ENCODE peak calls at places on chromosome 21, in four cellular contexts. M is MM.1S, D is neural progenitor cell, J is PC-3. A is an unnamed sample. For H3F3A, the result is how much of the 10 kb centered on the place peaks cover.

GRCh38 chr21:45938811-45939520 is 42.6 kb upstream of the COL6A1 start:
- DNase-seq in D (no peak), M (no peak), J (no peak), A (no peak)

GRCh38 chr21:28089599-28090421 is 902.9 kb downstream of the LTN1 start:
- DNase-seq in D (peak), M (no peak), J (peak), A (no peak)

GRCh38 chr21:15071012-15071411 is 6.2 kb upstream of the NRIP1 start:
- DNase-seq in D (no peak), J (no peak), M (no peak), A (no peak)

GRCh38 chr21:17159697-17160096 is 353.1 kb upstream of the CXADR start:
- DNase-seq in D (no peak), J (no peak), M (peak), A (no peak)

GRCh38 chr21:28256420-28256831 is 736.3 kb downstream of the LTN1 start:
- DNase-seq in J (no peak), M (no peak), D (no peak), A (peak)

GRCh38 chr21:26079376-26079775 is 91.2 kb downstream of the APP start:
- DNase-seq in M (no peak), D (no peak), J (peak), A (peak)

GRCh38 chr21:16081304-16081703 is 351.5 kb downstream of the USP25 start:
- DNase-seq in D (no peak), J (no peak), M (no peak), A (no peak)

GRCh38 chr21:25456672-25457071 is 150.6 kb downstream of the MRPL39 start:
- DNase-seq in M (no peak), D (no peak), J (peak), A (no peak)

GRCh38 chr21:32332463-32332951 is 33.9 kb downstream of the MRAP start:
- DNase-seq in J (no peak), M (no peak), D (no peak), A (no peak)

GRCh38 chr21:14900058-14900457 is 164.7 kb downstream of the NRIP1 start:
- DNase-seq in J (peak), D (no peak), M (no peak), A (peak)

GRCh38 chr21:46000182-46000730 is 18.7 kb downstream of the COL6A1 start:
- DNase-seq in J (no peak), M (no peak), D (no peak), A (no peak)

GRCh38 chr21:14273736-14274538 is 58.0 kb downstream of the RBM11 start:
- DNase-seq in J (no peak), M (no peak), D (peak), A (no peak)

GRCh38 chr21:29297483-29298347 is 1.0 kb upstream of the BACH1 start:
- DNase-seq in M (no peak), J (no peak), D (no peak), A (no peak)

GRCh38 chr21:32921632-32922230 is 104.0 kb upstream of the OLIG2 start:
- DNase-seq in J (peak), M (peak), D (peak), A (peak)

GRCh38 chr21:46001821-46002681 is 20.5 kb downstream of the COL6A1 start:
- DNase-seq in M (no peak), J (no peak), D (no peak), A (peak)

GRCh38 chr21:31299291-31300147 is 44.5 kb downstream of the TIAM1 start:
- DNase-seq in D (no peak), M (no peak), J (no peak), A (no peak)

GRCh38 chr21:45695086-45695485 is 51.6 kb downstream of the PCBP3 start:
- DNase-seq in D (peak), M (no peak), J (no peak), A (no peak)

GRCh38 chr21:32907521-32907920 is 118.2 kb upstream of the OLIG2 start:
- DNase-seq in D (no peak), M (no peak), J (no peak), A (no peak)

GRCh38 chr21:45997495-45998275 is 16.1 kb downstream of the COL6A1 start:
- DNase-seq in J (no peak), M (no peak), D (no peak), A (no peak)

GRCh38 chr21:31554511-31555022 is 104.9 kb upstream of the SOD1 start:
- DNase-seq in D (peak), M (peak), J (peak), A (peak)

GRCh38 chr21:35084869-35085268 is 35.8 kb upstream of the RUNX1 start:
- DNase-seq in M (no peak), D (no peak), J (peak), A (peak)

GRCh38 chr21:31557421-31557955 is 102.0 kb upstream of the SOD1 start:
- DNase-seq in J (no peak), D (peak), M (peak), A (no peak)

GRCh38 chr21:24045775-24046215 is 1561.5 kb downstream of the MRPL39 start:
- DNase-seq in J (peak), D (peak), M (peak), A (peak)

GRCh38 chr21:16454371-16454770 is 724.6 kb downstream of the USP25 start:
- DNase-seq in M (peak), J (no peak), D (no peak), A (peak)

GRCh38 chr21:35525443-35525842 is 476.3 kb upstream of the RUNX1 start:
- DNase-seq in M (no peak), J (peak), D (no peak), A (peak)

GRCh38 chr21:16058896-16059295 is 329.1 kb downstream of the USP25 start:
- DNase-seq in J (peak), D (no peak), M (no peak), A (peak)

DNA sequence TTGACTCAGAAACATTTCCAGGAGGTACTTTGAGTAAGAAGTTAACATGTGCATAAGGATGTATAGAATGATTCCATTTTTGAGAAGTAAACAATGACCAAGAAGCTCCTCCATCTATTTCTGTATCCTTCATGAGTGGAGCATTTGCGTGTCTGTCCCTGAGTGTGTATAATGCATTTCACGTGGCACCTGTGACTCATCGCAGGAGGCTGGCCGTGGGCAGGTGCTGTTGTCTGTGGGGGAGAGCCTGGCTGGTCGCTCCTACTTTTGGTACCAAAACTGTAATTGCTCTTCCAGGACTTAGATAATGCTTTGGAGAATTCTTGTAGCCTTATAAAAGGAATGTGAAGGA is 16.5 kb downstream of the SLC37A1 start:
- DNase-seq in D (no peak), M (no peak), J (no peak), A (no peak)
- H3F3A ChIP-seq in D (under half), M (under half), J (under half), A (under half)

GRCh38 chr21:44599264-44600029 is 950 bp upstream of the KRTAP10-7 start:
- DNase-seq in J (no peak), M (no peak), D (no peak), A (no peak)

GRCh38 chr21:44602474-44602871 is 2.1 kb downstream of the KRTAP10-7 start:
- DNase-seq in M (no peak), D (no peak), J (no peak), A (no peak)

GRCh38 chr21:44603109-44603875 is 2.9 kb downstream of the KRTAP10-7 start:
- DNase-seq in J (no peak), D (no peak), M (no peak), A (no peak)

GRCh38 chr21:44603911-44604310 is 3.5 kb downstream of the KRTAP10-7 start:
- DNase-seq in D (no peak), J (no peak), M (no peak), A (no peak)

GRCh38 chr21:44601596-44602473 is 1.4 kb downstream of the KRTAP10-7 start:
- DNase-seq in D (no peak), J (no peak), M (no peak), A (no peak)
- TF ChIP-seq EZH2 in D (no peak), J (no peak), M (no peak), A (no peak)

GRCh38 chr21:38503588-38503987 is 5.3 kb upstream of the ERG start:
- DNase-seq in D (no peak), J (no peak), M (no peak), A (peak)
- H3K9ac ChIP-seq in D (no peak), J (no peak), M (no peak), A (no peak)

DNA sequence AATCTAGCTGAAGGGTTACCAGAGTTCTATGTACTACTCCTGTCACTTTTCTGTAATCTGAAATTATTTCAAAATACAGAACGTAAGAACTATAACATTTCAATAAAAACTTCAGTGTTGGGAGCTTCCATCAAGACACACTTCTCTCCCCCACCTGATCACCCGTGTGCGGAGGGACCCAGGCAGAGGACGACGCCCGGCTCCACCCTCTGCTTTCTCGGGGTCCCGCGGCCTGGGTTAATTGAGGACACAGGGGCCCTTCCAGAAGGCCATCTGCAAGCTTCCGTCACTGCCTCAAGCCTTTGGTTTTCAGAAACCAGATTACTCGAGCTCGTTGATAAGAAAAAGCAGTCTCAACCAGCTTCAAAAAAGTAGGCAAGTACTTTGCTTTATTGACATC is 27.8 kb downstream of the RIPK4 start:
- DNase-seq in M (no peak), D (no peak), J (no peak), A (no peak)
- H3F3A ChIP-seq in M (under half), D (under half), J (under half), A (under half)

GRCh38 chr21:36693144-36694040 is 5.5 kb upstream of the SIM2 start:
- DNase-seq in M (no peak), J (no peak), D (peak), A (no peak)
- TF ChIP-seq EZH2 in M (no peak), J (no peak), D (peak), A (peak)

A was measured in GM23248.